ENCODE peak calls at places on chromosomes 4 and X, in eight cellular contexts. Q, Z, G, S, L, T, E and A are unnamed samples.
A peak's percentile ranks its signal among the peaks of the same experiment; 100 is the strongest.

GRCh38 chr4:36426741-36427140 is 145.3 kb downstream of the DTHD1 start:
- DNase-seq in E (no peak), Z (no peak), Q (no peak), S (no peak), G (no peak), T (no peak), L (no peak), A (no peak)

GRCh38 chr4:5954056-5954760 is 61.3 kb upstream of the CRMP1 start:
- DNase-seq in S (no peak), Q (no peak), E (no peak), G (no peak), L (no peak), Z (no peak), T (no peak), A (peak; percentile 61)

GRCh38 chr4:37999000-37999745 is 39.0 kb downstream of the PTTG2 start:
- DNase-seq in T (no peak), L (no peak), Q (no peak), Z (no peak), E (no peak), G (no peak), S (no peak), A (no peak)

GRCh38 chrX:130628522-130628921 is 226.7 kb downstream of the RBMX2 start:
- DNase-seq in Z (no peak), S (peak; percentile 37), L (no peak), T (no peak), Q (no peak), G (no peak), E (no peak), A (no peak)

GRCh38 chrX:94645727-94646126 is 971.7 kb downstream of the FAM133A start:
- DNase-seq in T (no peak), L (no peak), Q (no peak), Z (no peak), S (no peak), G (no peak), E (no peak), A (no peak)

GRCh38 chr4:30717208-30718020 is 2.8 kb upstream of the PCDH7 start:
- DNase-seq in T (peak; percentile 16), S (peak; percentile 83), L (peak; percentile 70), E (peak; percentile 45), Z (peak; percentile 78), G (no peak), Q (no peak), A (no peak)

GRCh38 chrX:129779747-129780146 is at the start of gene SASH3:
- DNase-seq in E (peak; percentile 62), G (no peak), T (peak; percentile 37), Q (peak; percentile 84), Z (no peak), L (no peak), S (no peak), A (no peak)

GRCh38 chr4:155060419-155060818 is 148.0 kb upstream of the NPY2R start:
- DNase-seq in Z (peak; percentile 11), Q (no peak), T (no peak), L (no peak), S (no peak), E (no peak), G (no peak), A (no peak)

GRCh38 chrX:130085551-130085986 is 24.7 kb downstream of the ELF4 start:
- DNase-seq in E (no peak), Q (no peak), T (no peak), G (no peak), L (peak; percentile 16), Z (no peak), S (no peak), A (no peak)

GRCh38 chrX:71056857-71057256 is 11.3 kb downstream of the SNX12 start:
- DNase-seq in G (no peak), T (no peak), Q (no peak), E (no peak), Z (peak; percentile 67), S (no peak), L (peak; percentile 64), A (no peak)

GRCh38 chrX:21747523-21747922 is 10.4 kb downstream of the SMPX start:
- DNase-seq in Z (no peak), T (no peak), Q (no peak), L (no peak), S (peak; percentile 26), G (no peak), E (no peak), A (no peak)

GRCh38 chr4:105605493-105605892 is 53.1 kb downstream of the ARHGEF38 start:
- DNase-seq in S (no peak), Z (peak; percentile 82), L (peak; percentile 17), Q (no peak), G (no peak), T (no peak), E (no peak), A (no peak)

GRCh38 chrX:33434256-33435092 is 223.1 kb upstream of the DMD start:
- DNase-seq in Z (peak; percentile 60), L (peak; percentile 37), T (peak; percentile 28), Q (peak; percentile 88), E (peak; percentile 50), G (peak; percentile 3), S (peak; percentile 64), A (no peak)

GRCh38 chrX:40895246-40895645 is 159.9 kb upstream of the MED14 start:
- DNase-seq in S (no peak), G (no peak), Q (no peak), T (no peak), Z (no peak), L (no peak), E (no peak), A (no peak)

GRCh38 chrX:2703991-2704369 is 12.9 kb downstream of the CD99 start:
- DNase-seq in S (peak; percentile 56), T (no peak), G (no peak), L (no peak), Z (no peak), E (no peak), Q (peak; percentile 16), A (no peak)

GRCh38 chr4:171478181-171478580 is 335.0 kb upstream of the GALNTL6 start:
- DNase-seq in E (no peak), Z (no peak), S (peak; percentile 24), T (no peak), G (no peak), Q (no peak), L (no peak), A (no peak)

GRCh38 chr4:2783790-2784189 is 9.1 kb upstream of the SH3BP2 start:
- DNase-seq in S (no peak), L (no peak), E (no peak), T (no peak), G (no peak), Z (no peak), Q (no peak), A (no peak)

GRCh38 chr4:36360755-36361154 is 79.3 kb downstream of the DTHD1 start:
- DNase-seq in T (no peak), E (no peak), S (no peak), L (no peak), G (no peak), Q (no peak), Z (no peak), A (no peak)

GRCh38 chr4:174591243-174592021 is 69.1 kb upstream of the HPGD start:
- DNase-seq in Q (no peak), Z (no peak), G (no peak), T (no peak), S (no peak), L (no peak), E (no peak), A (no peak)
- H3K27ac ChIP-seq in Q (no peak overlapping the region), Z (no peak overlapping the region), G (no peak overlapping the region), T (no peak overlapping the region), S (no peak overlapping the region), L (no peak overlapping the region), E (no peak overlapping the region), A (no peak overlapping the region)

DNA sequence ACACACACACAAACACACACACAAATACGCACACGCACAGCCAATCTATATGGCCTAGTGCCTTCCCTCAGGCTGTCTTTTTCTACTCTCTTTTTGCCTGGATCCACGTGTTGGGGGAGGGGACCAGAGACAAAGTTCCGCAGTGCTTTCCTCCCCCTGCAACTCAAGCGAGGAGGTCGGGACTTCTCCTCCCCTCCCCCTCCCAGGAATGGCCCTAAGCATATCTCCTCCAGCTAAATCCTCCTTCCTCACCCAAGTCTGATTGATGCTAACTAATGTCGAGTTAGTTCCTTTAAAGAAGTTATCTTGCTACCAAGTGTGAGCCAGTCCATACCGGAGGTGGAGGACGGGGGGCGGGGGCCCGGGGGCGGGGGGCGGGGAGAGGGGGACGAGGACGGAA is 141.2 kb upstream of the ZIC3 start:
- DNase-seq in E (no peak), L (no peak), T (no peak), S (peak; percentile 73), Z (no peak), Q (no peak), G (no peak), A (no peak)
- H3K27ac ChIP-seq in E (no peak overlapping the region), L (no peak overlapping the region), T (no peak overlapping the region), S (no peak overlapping the region), Z (no peak overlapping the region), Q (no peak overlapping the region), G (no peak overlapping the region), A (no peak overlapping the region)

DNA sequence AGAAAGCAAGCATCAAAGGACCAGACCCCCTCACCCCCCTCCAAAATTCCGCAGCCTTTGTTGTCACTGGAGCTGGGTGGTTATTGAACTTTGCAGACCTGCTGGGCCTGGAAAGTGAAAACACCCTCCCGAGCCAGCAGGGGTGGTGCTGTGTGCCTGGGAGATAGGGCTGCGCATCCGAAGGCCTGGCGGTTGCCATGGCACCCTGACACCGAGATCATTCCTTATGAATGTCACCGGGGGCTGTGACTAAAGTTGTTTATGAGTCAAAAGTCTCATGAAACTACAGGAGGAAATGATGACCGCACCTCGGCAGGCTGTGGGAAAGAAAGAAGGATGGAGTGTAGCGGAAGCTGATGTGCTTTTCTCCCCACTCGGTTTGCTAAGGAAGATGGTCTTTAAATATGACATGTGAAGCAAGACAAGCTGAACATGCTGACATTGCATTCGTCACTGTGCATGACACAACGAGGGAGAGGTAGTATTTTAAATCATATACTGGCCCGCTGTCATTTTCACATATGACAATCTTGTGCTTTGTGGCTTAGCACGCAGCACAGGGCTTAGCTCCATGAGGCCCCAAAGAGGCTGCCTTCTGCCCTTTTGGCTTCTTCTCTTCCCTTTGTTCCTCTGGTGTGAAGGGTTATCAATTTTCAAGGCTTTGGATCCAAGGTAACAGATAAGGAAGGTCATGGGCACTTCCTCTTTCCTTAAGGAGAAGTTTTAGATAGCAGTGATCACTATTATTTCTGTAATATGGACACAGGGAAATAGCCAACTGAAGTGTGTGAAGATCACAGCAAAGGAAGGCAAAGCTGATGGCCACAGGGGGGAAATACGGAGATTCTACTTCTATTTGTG is 367.1 kb downstream of the UNC5C start:
- DNase-seq in T (no peak), E (no peak), Q (no peak), G (no peak), Z (no peak), L (peak; percentile 2), S (peak; percentile 77), A (no peak)
- H3K27ac ChIP-seq in T (no peak overlapping the region), E (no peak overlapping the region), Q (no peak overlapping the region), G (no peak overlapping the region), Z (no peak overlapping the region), L (no peak overlapping the region), S (no peak overlapping the region), A (no peak overlapping the region)

DNA sequence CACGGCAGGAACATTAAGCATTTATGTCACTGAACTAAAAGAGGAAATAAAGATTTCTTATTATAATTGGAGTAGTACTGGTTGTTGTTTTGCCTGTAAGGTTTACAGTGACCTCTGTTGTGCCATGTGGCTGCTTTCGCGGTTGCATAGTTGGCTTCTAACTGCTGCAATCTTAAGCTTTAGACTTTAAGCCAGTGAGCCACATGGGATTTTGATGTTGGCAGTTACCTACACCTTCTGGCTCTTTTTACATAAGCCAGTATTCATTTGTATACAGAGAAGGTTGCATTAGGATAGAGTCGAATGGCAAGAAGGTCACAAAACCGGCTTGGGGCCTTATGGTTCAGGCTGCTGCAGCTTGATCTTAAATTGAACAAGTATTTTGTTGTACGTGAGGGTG is 1311.6 kb downstream of the RAPGEF2 start:
- DNase-seq in S (no peak), E (no peak), Z (no peak), L (no peak), Q (no peak), G (no peak), T (no peak), A (no peak)
- H3K27ac ChIP-seq in S (no peak overlapping the region), E (no peak overlapping the region), Z (no peak overlapping the region), L (no peak overlapping the region), Q (no peak overlapping the region), G (no peak overlapping the region), T (no peak overlapping the region), A (no peak overlapping the region)